ENCODE peak calls at places on chromosomes 12 and 14, in five cellular contexts. R is GM12878, V is HepG2, A is HCT116, L is K562. F is an unnamed sample.

GRCh38 chr12:25558566-25558965 is 5.5 kb upstream of the LMNTD1 start:
- DNase-seq in R (no peak), V (no peak), A (no peak), L (no peak), F (no peak)

GRCh38 chr12:30166416-30166815 is 382.7 kb upstream of the TMTC1 start:
- DNase-seq in R (no peak), V (no peak), A (no peak), L (no peak), F (no peak)

GRCh38 chr14:68688872-68689371 is 103.9 kb downstream of the ZFP36L1 start:
- DNase-seq in R (no peak), V (no peak), A (no peak), L (no peak), F (no peak)

GRCh38 chr12:3083949-3084348 is 6.8 kb downstream of the TSPAN9 start:
- DNase-seq in R (no peak), V (no peak), A (no peak), L (no peak), F (no peak)

GRCh38 chr12:1350055-1350933 is 244.1 kb downstream of the FBXL14 start:
- DNase-seq in R (no peak), V (no peak), A (no peak), L (no peak), F (peak)

GRCh38 chr12:108241961-108242360 is 97.2 kb downstream of the CMKLR1 start:
- DNase-seq in R (no peak), V (no peak), A (no peak), L (peak), F (no peak)

GRCh38 chr12:108613548-108613947 is 15.7 kb upstream of the TMEM119 start:
- DNase-seq in R (no peak), V (no peak), A (no peak), L (no peak), F (no peak)

GRCh38 chr12:128801879-128802391 is 21.8 kb downstream of the SLC15A4 start:
- DNase-seq in R (no peak), V (no peak), A (no peak), L (no peak), F (no peak)

GRCh38 chr12:11650697-11651281 is 1.3 kb downstream of the ETV6 start:
- DNase-seq in R (peak), V (peak), A (no peak), L (peak), F (no peak)

GRCh38 chr12:123393747-123394146 is 9.8 kb downstream of the KMT5A start:
- DNase-seq in R (no peak), V (no peak), A (no peak), L (no peak), F (no peak)

GRCh38 chr12:8629486-8630033 is 16.9 kb upstream of the AICDA start:
- DNase-seq in R (peak), V (no peak), A (no peak), L (no peak), F (no peak)

GRCh38 chr14:105067140-105067968 is 2.1 kb upstream of the GPR132 start:
- DNase-seq in R (peak), V (no peak), A (no peak), L (no peak), F (no peak)

GRCh38 chr12:57261385-57261784 is 10.4 kb upstream of the STAC3 start:
- DNase-seq in R (no peak), V (no peak), A (no peak), L (no peak), F (no peak)

GRCh38 chr14:67240168-67240932 is 885 bp upstream of the PALS1 start:
- DNase-seq in R (no peak), V (peak), A (no peak), L (peak), F (peak)

GRCh38 chr12:124720019-124720686 is 143.5 kb downstream of the SCARB1 start:
- DNase-seq in R (no peak), V (no peak), A (no peak), L (no peak), F (no peak)

GRCh38 chr14:60561845-60562746 is 53.1 kb downstream of the SIX6 start:
- DNase-seq in R (peak), V (peak), A (peak), L (peak), F (peak)

GRCh38 chr12:21764950-21765349 is 9.6 kb downstream of the KCNJ8 start:
- DNase-seq in R (no peak), V (no peak), A (no peak), L (no peak), F (no peak)

GRCh38 chr12:125351788-125352187 is 286.6 kb downstream of the AACS start:
- DNase-seq in R (no peak), V (no peak), A (no peak), L (no peak), F (no peak)

DNA sequence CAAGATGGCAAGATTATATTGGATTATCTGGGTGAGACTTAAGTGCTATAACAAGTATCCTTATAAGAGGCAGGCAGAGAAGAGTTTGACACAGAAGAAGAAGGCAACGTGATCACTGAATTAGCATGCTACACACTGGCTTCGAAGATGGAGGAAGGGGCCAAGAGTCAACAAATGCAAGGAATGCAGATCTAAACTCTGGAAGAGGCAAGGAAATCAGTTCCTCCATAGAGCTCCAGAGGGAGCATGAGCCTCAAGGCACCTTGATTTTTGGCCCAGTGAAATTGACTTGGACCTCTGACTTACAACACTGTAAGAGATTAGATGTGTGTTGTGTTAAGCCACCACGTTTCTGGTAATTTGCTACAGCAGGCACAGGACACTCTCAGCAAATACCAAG is 536.4 kb upstream of the SEL1L start:
- DNase-seq in R (no peak), V (no peak), A (no peak), L (no peak), F (no peak)
- TF ChIP-seq JUND in R (no peak), V (no peak), A (no peak), L (no peak), F (no peak)

DNA sequence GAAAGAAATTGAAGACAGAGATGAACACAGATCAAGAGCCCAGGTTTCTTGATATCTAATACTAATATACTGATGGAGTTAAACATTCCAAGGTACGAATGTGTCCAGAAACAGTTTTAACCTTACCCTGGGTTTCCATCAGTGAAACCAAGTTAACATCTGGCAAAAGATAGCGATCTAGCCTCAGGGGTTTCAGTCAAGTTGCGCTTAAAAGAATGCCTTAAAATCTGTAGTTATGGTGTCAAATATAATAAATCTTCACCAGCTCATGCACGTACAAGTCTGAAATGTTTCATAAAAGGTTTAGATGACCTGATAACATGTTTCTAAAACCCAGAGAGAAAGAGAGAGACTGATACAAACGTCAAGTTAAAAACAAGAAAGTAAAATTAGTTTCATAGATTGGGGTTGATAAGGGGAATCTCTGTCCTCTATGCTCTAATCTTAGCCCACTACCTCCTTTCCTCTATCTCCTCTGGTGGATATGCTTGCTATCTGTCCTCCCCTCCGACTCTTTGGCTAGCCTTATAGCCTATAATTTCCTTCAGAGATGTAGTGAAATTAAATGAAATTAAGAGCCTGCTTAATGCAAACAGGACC is 18.6 kb upstream of the FOS start:
- DNase-seq in R (no peak), V (no peak), A (no peak), L (no peak), F (no peak)
- TF ChIP-seq JUND in R (no peak), V (no peak), A (no peak), L (no peak), F (no peak)

DNA sequence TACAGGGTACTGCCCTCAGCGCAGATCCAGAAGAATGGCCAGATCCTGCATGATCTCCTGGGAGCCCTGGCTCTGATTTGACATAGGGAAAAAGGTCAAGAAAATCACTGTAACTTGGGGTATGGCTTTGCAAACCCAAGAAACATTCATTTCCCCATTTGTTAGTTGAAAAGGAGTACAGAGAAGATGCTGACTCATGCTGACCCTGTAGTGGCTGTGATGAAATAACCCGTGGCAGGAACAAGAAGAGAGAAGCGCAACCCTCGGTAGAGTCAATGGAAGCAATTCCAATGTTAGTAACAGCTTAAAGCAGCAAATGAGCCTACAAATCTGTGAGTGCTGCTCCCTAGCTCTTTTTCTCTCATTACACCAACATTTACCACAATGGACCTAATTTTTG is 281.6 kb upstream of the NPAS3 start:
- DNase-seq in R (peak), V (peak), A (no peak), L (peak), F (no peak)
- TF ChIP-seq JUND in R (no peak), V (no peak), A (no peak), L (no peak), F (no peak)

GRCh38 chr12:59066445-59066844 is 146.1 kb upstream of the LRIG3 start:
- DNase-seq in R (no peak), V (no peak), A (no peak), L (no peak), F (no peak)
- TF ChIP-seq JUND in R (no peak), V (no peak), A (no peak), L (no peak), F (no peak)

GRCh38 chr14:24179961-24180726 is 8.3 kb downstream of the REC8 start:
- DNase-seq in R (no peak), V (no peak), A (no peak), L (no peak), F (no peak)
- TF ChIP-seq JUND in R (no peak), V (no peak), A (no peak), L (no peak), F (no peak)

GRCh38 chr14:56534656-56535055 is 44.9 kb upstream of the TMEM260 start:
- DNase-seq in R (no peak), V (no peak), A (no peak), L (no peak), F (no peak)

GRCh38 chr14:56532546-56532945 is 47.1 kb upstream of the TMEM260 start:
- DNase-seq in R (no peak), V (no peak), A (no peak), L (no peak), F (no peak)

GRCh38 chr14:56524971-56525677 is 54.5 kb upstream of the TMEM260 start:
- DNase-seq in R (no peak), V (no peak), A (no peak), L (no peak), F (no peak)

GRCh38 chr14:56528927-56529326 is 50.7 kb upstream of the TMEM260 start:
- DNase-seq in R (no peak), V (no peak), A (no peak), L (no peak), F (no peak)
- TF ChIP-seq JUND in R (no peak), V (no peak), A (no peak), L (no peak), F (no peak)

GRCh38 chr12:105237671-105238070 is 1.7 kb upstream of the APPL2 start:
- DNase-seq in R (no peak), V (no peak), A (no peak), L (no peak), F (no peak)

GRCh38 chr12:105235299-105235746 is 651 bp downstream of the APPL2 start:
- DNase-seq in R (no peak), V (no peak), A (no peak), L (no peak), F (peak)

GRCh38 chr12:105239304-105239703 is 3.3 kb upstream of the APPL2 start:
- DNase-seq in R (no peak), V (peak), A (no peak), L (peak), F (no peak)

GRCh38 chr12:105235747-105236476 is at the start of gene APPL2:
- DNase-seq in R (peak), V (peak), A (peak), L (peak), F (peak)

DNA sequence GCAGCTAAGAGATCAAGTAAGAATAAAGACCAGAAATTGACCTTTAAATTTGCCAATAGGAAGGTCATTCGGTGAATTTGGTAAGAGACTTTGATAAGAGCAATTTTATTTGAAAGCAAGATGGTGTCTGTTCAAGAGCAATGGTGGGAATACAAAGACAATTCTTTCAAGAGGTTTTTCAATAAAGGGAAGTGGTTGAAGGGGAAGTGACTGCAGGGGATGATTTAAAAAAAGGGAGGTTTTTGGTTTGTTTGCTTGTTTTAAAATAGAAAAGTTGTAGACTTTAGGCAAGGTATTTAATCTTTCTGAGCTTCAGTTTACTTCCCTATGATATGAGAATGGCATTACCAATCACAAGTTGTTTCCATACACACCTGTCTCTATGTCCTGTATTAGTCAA is 4.3 kb upstream of the APPL2 start:
- DNase-seq in R (no peak), V (no peak), A (no peak), L (no peak), F (no peak)
- TF ChIP-seq JUND in R (no peak), V (no peak), A (no peak), L (no peak), F (no peak)

DNA sequence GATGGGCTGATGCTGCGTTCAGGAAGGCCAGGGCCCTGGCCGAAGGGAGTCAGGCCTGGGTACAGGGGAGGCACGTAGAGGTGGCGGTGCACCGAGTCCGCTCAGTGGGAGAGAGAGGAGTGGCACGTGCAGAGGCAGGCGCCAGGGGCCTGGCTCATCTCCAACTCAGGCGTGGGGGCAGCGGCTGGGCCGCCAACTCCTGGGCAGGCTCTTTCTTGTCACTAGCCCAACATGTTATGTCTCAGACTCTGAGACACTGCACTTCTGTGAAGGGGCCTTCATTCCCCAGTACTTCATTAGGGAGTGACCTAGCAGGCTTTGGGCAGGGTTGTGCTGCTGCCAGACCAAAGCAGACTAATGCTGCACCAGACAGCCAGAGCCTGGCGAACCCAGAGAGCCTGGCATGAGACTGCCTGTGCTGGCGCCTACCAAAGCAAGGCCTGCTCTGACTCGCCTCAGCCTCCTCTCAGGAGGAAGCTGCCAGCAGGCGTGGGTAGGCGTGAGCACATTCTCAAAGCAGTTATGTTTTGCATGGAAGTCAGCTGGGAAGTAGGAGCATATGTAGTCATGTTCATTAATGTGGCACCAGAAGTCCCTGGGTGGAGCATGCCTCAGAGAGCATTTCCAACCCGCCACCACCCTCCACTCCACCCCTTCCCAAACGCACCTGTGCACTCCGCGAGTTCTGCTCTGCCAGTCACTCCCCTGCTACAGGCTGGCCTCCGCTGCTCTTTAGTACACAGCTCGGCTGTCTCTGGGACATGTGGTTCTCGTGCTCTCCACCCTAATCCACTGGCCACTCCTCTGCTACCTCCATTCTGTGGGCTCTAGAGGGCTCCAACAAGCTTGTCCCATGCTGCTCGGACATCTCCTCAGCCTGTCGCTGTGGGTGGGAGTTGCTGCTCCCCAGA is 9.7 kb downstream of the CKB start:
- DNase-seq in R (no peak), V (no peak), A (no peak), L (no peak), F (no peak)
- TF ChIP-seq JUND in R (no peak), V (no peak), A (no peak), L (no peak), F (no peak)

GRCh38 chr14:100670017-100670974 is 56.4 kb upstream of the DLK1 start:
- DNase-seq in R (no peak), V (no peak), A (no peak), L (no peak), F (no peak)
- TF ChIP-seq JUND in R (no peak), V (no peak), A (no peak), L (no peak), F (no peak)